ENCODE peak calls at places on chromosomes 11 and 22, in seven cellular contexts. One of them, this sample, is unnamed. For H3K27me3, the result is how much of the 10 kb centered on the place peaks cover.

GRCh38 chr11:119316729-119317591 is at the start of gene MCAM:
- ATAC-seq in heart left ventricle: no peak
- ATAC-seq in HCT116: peak
- ATAC-seq in gastrocnemius medialis: peak
- ATAC-seq in IMR-90: peak
- ATAC-seq in upper lobe of left lung: no peak
- ATAC-seq in right lobe of liver: peak
- ATAC-seq in this sample: peak

GRCh38 chr22:47032091-47032943 is 269.9 kb downstream of the TBC1D22A start:
- ATAC-seq in heart left ventricle: no peak
- ATAC-seq in HCT116: no peak
- ATAC-seq in gastrocnemius medialis: no peak
- ATAC-seq in IMR-90: no peak
- ATAC-seq in upper lobe of left lung: peak
- ATAC-seq in right lobe of liver: no peak
- ATAC-seq in this sample: no peak

GRCh38 chr11:59767212-59767611 is 12.0 kb downstream of the STX3 start:
- ATAC-seq in heart left ventricle: no peak
- ATAC-seq in HCT116: no peak
- ATAC-seq in gastrocnemius medialis: no peak
- ATAC-seq in IMR-90: no peak
- ATAC-seq in upper lobe of left lung: no peak
- ATAC-seq in right lobe of liver: no peak
- ATAC-seq in this sample: no peak

GRCh38 chr11:69936750-69937149 is 117.5 kb upstream of the FGF3 start:
- ATAC-seq in heart left ventricle: no peak
- ATAC-seq in HCT116: no peak
- ATAC-seq in gastrocnemius medialis: no peak
- ATAC-seq in IMR-90: no peak
- ATAC-seq in upper lobe of left lung: no peak
- ATAC-seq in right lobe of liver: no peak
- ATAC-seq in this sample: no peak

GRCh38 chr22:37145415-37146385 is 4.0 kb downstream of the IL2RB start:
- ATAC-seq in heart left ventricle: no peak
- ATAC-seq in HCT116: no peak
- ATAC-seq in gastrocnemius medialis: no peak
- ATAC-seq in IMR-90: peak
- ATAC-seq in upper lobe of left lung: no peak
- ATAC-seq in right lobe of liver: peak
- ATAC-seq in this sample: no peak

GRCh38 chr22:46564084-46564714 is 26.8 kb upstream of the CELSR1 start:
- ATAC-seq in heart left ventricle: peak
- ATAC-seq in HCT116: peak
- ATAC-seq in gastrocnemius medialis: peak
- ATAC-seq in IMR-90: peak
- ATAC-seq in upper lobe of left lung: peak
- ATAC-seq in right lobe of liver: peak
- ATAC-seq in this sample: peak

GRCh38 chr11:280762-281485 is 2.7 kb downstream of the NLRP6 start:
- ATAC-seq in heart left ventricle: no peak
- ATAC-seq in HCT116: no peak
- ATAC-seq in gastrocnemius medialis: no peak
- ATAC-seq in IMR-90: no peak
- ATAC-seq in upper lobe of left lung: peak
- ATAC-seq in right lobe of liver: no peak
- ATAC-seq in this sample: no peak

GRCh38 chr11:86741489-86742435 is 58.6 kb upstream of the PRSS23 start:
- ATAC-seq in heart left ventricle: no peak
- ATAC-seq in HCT116: no peak
- ATAC-seq in gastrocnemius medialis: no peak
- ATAC-seq in IMR-90: peak
- ATAC-seq in upper lobe of left lung: no peak
- ATAC-seq in right lobe of liver: peak
- ATAC-seq in this sample: no peak

GRCh38 chr11:107397357-107397756 is 60.3 kb downstream of the CWF19L2 start:
- ATAC-seq in heart left ventricle: no peak
- ATAC-seq in HCT116: peak
- ATAC-seq in gastrocnemius medialis: no peak
- ATAC-seq in IMR-90: no peak
- ATAC-seq in upper lobe of left lung: no peak
- ATAC-seq in right lobe of liver: no peak
- ATAC-seq in this sample: no peak

GRCh38 chr22:50171965-50172421 is 1.5 kb downstream of the PANX2 start:
- ATAC-seq in heart left ventricle: no peak
- ATAC-seq in HCT116: no peak
- ATAC-seq in gastrocnemius medialis: no peak
- ATAC-seq in IMR-90: no peak
- ATAC-seq in upper lobe of left lung: peak
- ATAC-seq in right lobe of liver: peak
- ATAC-seq in this sample: no peak

GRCh38 chr11:20112291-20113146 is 47.8 kb downstream of the DBX1 start:
- ATAC-seq in heart left ventricle: peak
- ATAC-seq in HCT116: peak
- ATAC-seq in gastrocnemius medialis: peak
- ATAC-seq in IMR-90: peak
- ATAC-seq in upper lobe of left lung: peak
- ATAC-seq in right lobe of liver: peak
- ATAC-seq in this sample: peak

GRCh38 chr11:117456027-117456720 is 128.5 kb downstream of the CEP164 start:
- ATAC-seq in heart left ventricle: no peak
- ATAC-seq in HCT116: no peak
- ATAC-seq in gastrocnemius medialis: no peak
- ATAC-seq in IMR-90: no peak
- ATAC-seq in upper lobe of left lung: no peak
- ATAC-seq in right lobe of liver: no peak
- ATAC-seq in this sample: no peak

GRCh38 chr22:46728470-46728869 is 9.6 kb downstream of the CERK start:
- ATAC-seq in heart left ventricle: peak
- ATAC-seq in HCT116: no peak
- ATAC-seq in gastrocnemius medialis: no peak
- ATAC-seq in IMR-90: no peak
- ATAC-seq in upper lobe of left lung: no peak
- ATAC-seq in right lobe of liver: no peak
- ATAC-seq in this sample: no peak

GRCh38 chr22:37387793-37388192 is 39.5 kb downstream of the ELFN2 start:
- ATAC-seq in heart left ventricle: no peak
- ATAC-seq in HCT116: no peak
- ATAC-seq in gastrocnemius medialis: no peak
- ATAC-seq in IMR-90: no peak
- ATAC-seq in upper lobe of left lung: no peak
- ATAC-seq in right lobe of liver: no peak
- ATAC-seq in this sample: no peak

GRCh38 chr11:117946842-117947526 is 17.8 kb upstream of the TMPRSS13 start:
- ATAC-seq in heart left ventricle: peak
- ATAC-seq in HCT116: peak
- ATAC-seq in gastrocnemius medialis: peak
- ATAC-seq in IMR-90: peak
- ATAC-seq in upper lobe of left lung: peak
- ATAC-seq in right lobe of liver: peak
- ATAC-seq in this sample: peak

GRCh38 chr11:116955548-116955947 is 118.1 kb upstream of the APOA1 start:
- ATAC-seq in heart left ventricle: no peak
- ATAC-seq in HCT116: no peak
- ATAC-seq in gastrocnemius medialis: no peak
- ATAC-seq in IMR-90: no peak
- ATAC-seq in upper lobe of left lung: no peak
- ATAC-seq in right lobe of liver: peak
- ATAC-seq in this sample: no peak

GRCh38 chr11:115301029-115301428 is 203.2 kb downstream of the CADM1 start:
- ATAC-seq in heart left ventricle: no peak
- ATAC-seq in HCT116: no peak
- ATAC-seq in gastrocnemius medialis: no peak
- ATAC-seq in IMR-90: peak
- ATAC-seq in upper lobe of left lung: no peak
- ATAC-seq in right lobe of liver: no peak
- ATAC-seq in this sample: no peak

GRCh38 chr11:27894552-27894951 is 194.3 kb upstream of the BDNF start:
- ATAC-seq in heart left ventricle: no peak
- ATAC-seq in HCT116: no peak
- ATAC-seq in gastrocnemius medialis: no peak
- ATAC-seq in IMR-90: no peak
- ATAC-seq in upper lobe of left lung: no peak
- ATAC-seq in right lobe of liver: no peak
- ATAC-seq in this sample: no peak

GRCh38 chr22:23147632-23148387 is 2.5 kb downstream of the RAB36 start:
- ATAC-seq in heart left ventricle: no peak
- ATAC-seq in HCT116: no peak
- ATAC-seq in gastrocnemius medialis: no peak
- ATAC-seq in IMR-90: peak
- ATAC-seq in upper lobe of left lung: no peak
- ATAC-seq in right lobe of liver: peak
- ATAC-seq in this sample: peak

GRCh38 chr22:24683671-24684070 is 80.7 kb downstream of the GGT1 start:
- ATAC-seq in heart left ventricle: peak
- ATAC-seq in HCT116: no peak
- ATAC-seq in gastrocnemius medialis: no peak
- ATAC-seq in IMR-90: peak
- ATAC-seq in upper lobe of left lung: no peak
- ATAC-seq in right lobe of liver: no peak
- ATAC-seq in this sample: no peak

GRCh38 chr11:114099392-114100178 is 40.1 kb downstream of the ZBTB16 start:
- ATAC-seq in heart left ventricle: no peak
- ATAC-seq in HCT116: no peak
- ATAC-seq in gastrocnemius medialis: peak
- ATAC-seq in IMR-90: no peak
- ATAC-seq in upper lobe of left lung: no peak
- ATAC-seq in right lobe of liver: peak
- ATAC-seq in this sample: peak

GRCh38 chr11:19433791-19434190 is 193.0 kb upstream of the E2F8 start:
- ATAC-seq in heart left ventricle: no peak
- ATAC-seq in HCT116: no peak
- ATAC-seq in gastrocnemius medialis: no peak
- ATAC-seq in IMR-90: no peak
- ATAC-seq in upper lobe of left lung: no peak
- ATAC-seq in right lobe of liver: no peak
- ATAC-seq in this sample: no peak

GRCh38 chr11:6991227-6991626 is 28.9 kb downstream of the ZNF214 start:
- ATAC-seq in heart left ventricle: no peak
- ATAC-seq in HCT116: no peak
- ATAC-seq in gastrocnemius medialis: no peak
- ATAC-seq in IMR-90: no peak
- ATAC-seq in upper lobe of left lung: peak
- ATAC-seq in right lobe of liver: no peak
- ATAC-seq in this sample: no peak

GRCh38 chr11:33197915-33198727 is 36.8 kb upstream of the CSTF3 start:
- ATAC-seq in heart left ventricle: no peak
- ATAC-seq in HCT116: no peak
- ATAC-seq in gastrocnemius medialis: no peak
- ATAC-seq in IMR-90: no peak
- ATAC-seq in upper lobe of left lung: no peak
- ATAC-seq in right lobe of liver: peak
- ATAC-seq in this sample: no peak

GRCh38 chr11:82989628-82990404 is 81.9 kb downstream of the RAB30 start:
- ATAC-seq in heart left ventricle: no peak
- ATAC-seq in HCT116: no peak
- ATAC-seq in gastrocnemius medialis: no peak
- ATAC-seq in IMR-90: no peak
- ATAC-seq in upper lobe of left lung: no peak
- ATAC-seq in right lobe of liver: no peak
- ATAC-seq in this sample: no peak

GRCh38 chr11:76577199-76577920 is 93.2 kb downstream of the LRRC32 start:
- ATAC-seq in heart left ventricle: peak
- ATAC-seq in HCT116: peak
- ATAC-seq in gastrocnemius medialis: no peak
- ATAC-seq in IMR-90: peak
- ATAC-seq in upper lobe of left lung: peak
- ATAC-seq in right lobe of liver: peak
- ATAC-seq in this sample: no peak

GRCh38 chr11:66884443-66884842 is 27.6 kb downstream of the LRFN4 start:
- ATAC-seq in heart left ventricle: no peak
- ATAC-seq in HCT116: no peak
- ATAC-seq in gastrocnemius medialis: no peak
- ATAC-seq in IMR-90: no peak
- ATAC-seq in upper lobe of left lung: no peak
- ATAC-seq in right lobe of liver: no peak
- ATAC-seq in this sample: no peak

GRCh38 chr11:66881927-66882452 is 25.1 kb downstream of the LRFN4 start:
- ATAC-seq in heart left ventricle: no peak
- ATAC-seq in HCT116: no peak
- ATAC-seq in gastrocnemius medialis: no peak
- ATAC-seq in IMR-90: no peak
- ATAC-seq in upper lobe of left lung: no peak
- ATAC-seq in right lobe of liver: no peak
- ATAC-seq in this sample: no peak

GRCh38 chr11:66881436-66881835 is 24.6 kb downstream of the LRFN4 start:
- ATAC-seq in heart left ventricle: no peak
- ATAC-seq in HCT116: no peak
- ATAC-seq in gastrocnemius medialis: no peak
- ATAC-seq in IMR-90: no peak
- ATAC-seq in upper lobe of left lung: peak
- ATAC-seq in right lobe of liver: no peak
- ATAC-seq in this sample: no peak

GRCh38 chr11:66882540-66882939 is 25.7 kb downstream of the LRFN4 start:
- ATAC-seq in heart left ventricle: no peak
- ATAC-seq in HCT116: peak
- ATAC-seq in gastrocnemius medialis: peak
- ATAC-seq in IMR-90: no peak
- ATAC-seq in upper lobe of left lung: peak
- ATAC-seq in right lobe of liver: peak
- ATAC-seq in this sample: peak

GRCh38 chr11:66883021-66883968 is 26.4 kb downstream of the LRFN4 start:
- ATAC-seq in heart left ventricle: peak
- ATAC-seq in HCT116: peak
- ATAC-seq in gastrocnemius medialis: peak
- ATAC-seq in IMR-90: peak
- ATAC-seq in upper lobe of left lung: peak
- ATAC-seq in right lobe of liver: peak
- ATAC-seq in this sample: peak
- H3K4me3 ChIP-seq in heart left ventricle: no peak
- H3K4me3 ChIP-seq in HCT116: peak
- H3K4me3 ChIP-seq in gastrocnemius medialis: peak
- H3K4me3 ChIP-seq in IMR-90: no peak
- H3K4me3 ChIP-seq in upper lobe of left lung: peak
- H3K4me3 ChIP-seq in right lobe of liver: no peak
- H3K4me3 ChIP-seq in this sample: peak

GRCh38 chr11:8832571-8833260 is 78.3 kb upstream of the AKIP1 start:
- ATAC-seq in heart left ventricle: no peak
- ATAC-seq in HCT116: peak
- ATAC-seq in gastrocnemius medialis: no peak
- ATAC-seq in IMR-90: peak
- ATAC-seq in upper lobe of left lung: peak
- ATAC-seq in right lobe of liver: no peak
- ATAC-seq in this sample: peak
- TF ChIP-seq POLR2A in heart left ventricle: no peak
- TF ChIP-seq POLR2A in HCT116: no peak
- TF ChIP-seq POLR2A in gastrocnemius medialis: no peak
- TF ChIP-seq POLR2A in IMR-90: no peak
- TF ChIP-seq POLR2A in upper lobe of left lung: no peak
- TF ChIP-seq POLR2A in right lobe of liver: no peak
- TF ChIP-seq POLR2A in this sample: no peak

GRCh38 chr11:123362941-123363340 is 67.1 kb upstream of the GRAMD1B start:
- ATAC-seq in heart left ventricle: peak
- ATAC-seq in HCT116: no peak
- ATAC-seq in gastrocnemius medialis: no peak
- ATAC-seq in IMR-90: no peak
- ATAC-seq in upper lobe of left lung: no peak
- ATAC-seq in right lobe of liver: no peak
- ATAC-seq in this sample: no peak
- H3K27me3 ChIP-seq in heart left ventricle: under half
- H3K27me3 ChIP-seq in HCT116: half or more
- H3K27me3 ChIP-seq in gastrocnemius medialis: under half
- H3K27me3 ChIP-seq in IMR-90: half or more
- H3K27me3 ChIP-seq in upper lobe of left lung: under half
- H3K27me3 ChIP-seq in right lobe of liver: under half
- H3K27me3 ChIP-seq in this sample: under half

GRCh38 chr11:111539426-111540113 is 950 bp upstream of the LAYN start:
- ATAC-seq in heart left ventricle: no peak
- ATAC-seq in HCT116: no peak
- ATAC-seq in gastrocnemius medialis: no peak
- ATAC-seq in IMR-90: no peak
- ATAC-seq in upper lobe of left lung: no peak
- ATAC-seq in right lobe of liver: no peak
- ATAC-seq in this sample: peak
- H3K4me3 ChIP-seq in heart left ventricle: peak
- H3K4me3 ChIP-seq in HCT116: no peak
- H3K4me3 ChIP-seq in gastrocnemius medialis: peak
- H3K4me3 ChIP-seq in IMR-90: peak
- H3K4me3 ChIP-seq in upper lobe of left lung: peak
- H3K4me3 ChIP-seq in right lobe of liver: no peak
- H3K4me3 ChIP-seq in this sample: peak

This sample was measured in gastroesophageal sphincter.